ENCODE peak calls at places on chromosomes 7 and 10, in six cellular contexts. I is NCI-H748 treated with DMSO at 0.1 percent for 48 hours, L is NCI-H2081, U is lower lobe of right lung, Y is globus pallidus, R is posterior cingulate gyrus. E is an unnamed sample.
A peak's percentile ranks its signal among the peaks of the same experiment; 100 is the strongest.

GRCh38 chr7:155203882-155204691 is 93.6 kb upstream of the INSIG1 start:
- DNase-seq in I (no peak), L (peak; percentile 17), U (no peak), Y (no peak), R (no peak), E (no peak)

GRCh38 chr10:7756360-7756992 is 31.3 kb downstream of the KIN start:
- DNase-seq in I (no peak), L (peak; percentile 53), U (no peak), Y (peak; percentile 4), R (no peak), E (peak; percentile 24)

GRCh38 chr10:34489973-34490372 is 325.1 kb downstream of the PARD3 start:
- DNase-seq in I (no peak), L (no peak), U (no peak), Y (no peak), R (no peak), E (peak; percentile 74)

GRCh38 chr10:4807803-4808507 is 18.1 kb upstream of the AKR1E2 start:
- DNase-seq in I (no peak), L (no peak), U (no peak), Y (no peak), R (no peak), E (peak; percentile 86)

GRCh38 chr7:98990356-98990755 is 112.0 kb downstream of the TRRAP start:
- DNase-seq in I (no peak), L (peak; percentile 43), U (no peak), Y (no peak), R (no peak), E (no peak)

GRCh38 chr10:370222-370825 is 235.1 kb downstream of the ZMYND11 start:
- DNase-seq in I (no peak), L (no peak), U (no peak), Y (no peak), R (no peak), E (peak; percentile 50)

GRCh38 chr10:12397931-12398330 is 48.6 kb downstream of the CAMK1D start:
- DNase-seq in I (no peak), L (no peak), U (no peak), Y (no peak), R (no peak), E (peak; percentile 36)

GRCh38 chr10:58017719-58018367 is 249.9 kb downstream of the IPMK start:
- DNase-seq in I (no peak), L (no peak), U (no peak), Y (no peak), R (no peak), E (peak; percentile 96)

GRCh38 chr10:19417740-19418139 is 369.1 kb downstream of the MALRD1 start:
- DNase-seq in I (no peak), L (no peak), U (no peak), Y (no peak), R (no peak), E (no peak)

GRCh38 chr7:107394301-107394700 is 75.6 kb upstream of the GPR22 start:
- DNase-seq in I (no peak), L (no peak), U (no peak), Y (no peak), R (no peak), E (no peak)

GRCh38 chr10:6250745-6251144 is 48.0 kb downstream of the PFKFB3 start:
- DNase-seq in I (no peak), L (no peak), U (no peak), Y (no peak), R (no peak), E (no peak)

GRCh38 chr10:125006188-125006680 is 64.3 kb downstream of the ZRANB1 start:
- DNase-seq in I (no peak), L (no peak), U (no peak), Y (no peak), R (no peak), E (no peak)

GRCh38 chr7:132828502-132828901 is 252.2 kb upstream of the PLXNA4 start:
- DNase-seq in I (no peak), L (no peak), U (no peak), Y (no peak), R (no peak), E (no peak)

GRCh38 chr7:80127412-80128150 is 7.0 kb upstream of the GNAI1 start:
- DNase-seq in I (peak; percentile 79), L (peak; percentile 95), U (no peak), Y (peak; percentile 95), R (no peak), E (no peak)

GRCh38 chr7:25859732-25860131 is 292.3 kb upstream of the NFE2L3 start:
- DNase-seq in I (no peak), L (no peak), U (no peak), Y (no peak), R (no peak), E (no peak)

GRCh38 chr10:119370046-119370770 is 162.8 kb downstream of the GRK5 start:
- DNase-seq in I (no peak), L (no peak), U (no peak), Y (no peak), R (no peak), E (peak; percentile 70)

E was measured in astrocyte of the spinal cord.